ENCODE peak calls at places on chromosome 18, in six cellular contexts. T, Y, X, U, C and D are unnamed samples.

GRCh38 chr18:58942486-58942885 is 77.8 kb downstream of the ZNF532 start:
- DNase-seq in T (no peak), Y (no peak), X (no peak), U (peak), C (no peak), D (no peak)

GRCh38 chr18:67007085-67007484 is 403.2 kb upstream of the CDH19 start:
- DNase-seq in T (no peak), Y (no peak), X (no peak), U (no peak), C (no peak), D (no peak)

GRCh38 chr18:74965682-74966081 is 243.3 kb downstream of the PTGR3 start:
- DNase-seq in T (no peak), Y (no peak), X (no peak), U (no peak), C (no peak), D (no peak)

GRCh38 chr18:57784034-57784815 is 18.9 kb downstream of the ATP8B1 start:
- DNase-seq in T (no peak), Y (no peak), X (no peak), U (peak), C (no peak), D (peak)

GRCh38 chr18:33135951-33136660 is 304.4 kb downstream of the CCDC178 start:
- DNase-seq in T (no peak), Y (no peak), X (no peak), U (no peak), C (no peak), D (no peak)

GRCh38 chr18:61892683-61893303 is at the start of gene RNF152:
- DNase-seq in T (no peak), Y (peak), X (peak), U (peak), C (peak), D (peak)

GRCh38 chr18:59874166-59874565 is 25.6 kb upstream of the PMAIP1 start:
- DNase-seq in T (no peak), Y (no peak), X (no peak), U (peak), C (no peak), D (no peak)

GRCh38 chr18:77365667-77366066 is 116.0 kb downstream of the GALR1 start:
- DNase-seq in T (no peak), Y (no peak), X (no peak), U (no peak), C (no peak), D (no peak)

GRCh38 chr18:2515408-2515807 is 55.9 kb downstream of the METTL4 start:
- DNase-seq in T (no peak), Y (no peak), X (no peak), U (peak), C (no peak), D (no peak)

GRCh38 chr18:63131106-63131943 is 188.2 kb downstream of the BCL2 start:
- DNase-seq in T (no peak), Y (no peak), X (peak), U (peak), C (peak), D (peak)

GRCh38 chr18:5879479-5879882 is 15.8 kb downstream of the TMEM200C start:
- DNase-seq in T (no peak), Y (no peak), X (peak), U (peak), C (no peak), D (no peak)

GRCh38 chr18:51053822-51054221 is 23.8 kb downstream of the SMAD4 start:
- DNase-seq in T (no peak), Y (no peak), X (no peak), U (no peak), C (no peak), D (no peak)

GRCh38 chr18:58043452-58044369 is at the start of gene NEDD4L:
- DNase-seq in T (peak), Y (peak), X (peak), U (peak), C (peak), D (peak)

GRCh38 chr18:48024891-48025660 is 94.6 kb upstream of the SMAD2 start:
- DNase-seq in T (peak), Y (no peak), X (no peak), U (no peak), C (no peak), D (no peak)

GRCh38 chr18:62710417-62710816 is 4.9 kb upstream of the PHLPP1 start:
- DNase-seq in T (no peak), Y (no peak), X (no peak), U (peak), C (no peak), D (no peak)

GRCh38 chr18:25422230-25422629 is 70.3 kb upstream of the ZNF521 start:
- DNase-seq in T (no peak), Y (no peak), X (no peak), U (no peak), C (no peak), D (no peak)

GRCh38 chr18:70457788-70458187 is 168.9 kb downstream of the SOCS6 start:
- DNase-seq in T (no peak), Y (no peak), X (no peak), U (no peak), C (no peak), D (no peak)

GRCh38 chr18:67265464-67266245 is 250.9 kb downstream of the DSEL start:
- DNase-seq in T (no peak), Y (no peak), X (no peak), U (peak), C (no peak), D (no peak)

GRCh38 chr18:26133652-26134051 is at the start of gene PSMA8:
- DNase-seq in T (no peak), Y (peak), X (peak), U (peak), C (peak), D (peak)

GRCh38 chr18:10205136-10205535 is 249.3 kb upstream of the APCDD1 start:
- DNase-seq in T (peak), Y (no peak), X (no peak), U (no peak), C (no peak), D (no peak)

GRCh38 chr18:45441110-45441842 is 174.0 kb upstream of the SLC14A2 start:
- DNase-seq in T (no peak), Y (no peak), X (no peak), U (peak), C (no peak), D (no peak)
- TF ChIP-seq CTCF in T (peak), Y (no peak), X (peak), U (peak), C (peak), D (peak)

GRCh38 chr18:46073474-46074331 is 1.6 kb upstream of the PSTPIP2 start:
- DNase-seq in T (no peak), Y (peak), X (peak), U (peak), C (peak), D (peak)
- TF ChIP-seq CTCF in T (peak), Y (peak), X (peak), U (peak), C (peak), D (peak)

GRCh38 chr18:54222922-54223567 is 1.4 kb downstream of the MBD2 start:
- DNase-seq in T (no peak), Y (no peak), X (peak), U (no peak), C (no peak), D (no peak)
- TF ChIP-seq CTCF in T (no peak), Y (no peak), X (peak), U (peak), C (peak), D (no peak)

GRCh38 chr18:9146224-9146623 is 9.6 kb downstream of the ANKRD12 start:
- DNase-seq in T (no peak), Y (no peak), X (no peak), U (no peak), C (no peak), D (no peak)
- TF ChIP-seq CTCF in T (no peak), Y (no peak), X (no peak), U (no peak), C (no peak), D (no peak)

GRCh38 chr18:65725421-65726050 is 25.3 kb upstream of the CDH7 start:
- DNase-seq in T (peak), Y (peak), X (peak), U (no peak), C (peak), D (peak)
- TF ChIP-seq CTCF in T (peak), Y (peak), X (peak), U (peak), C (peak), D (peak)